ENCODE peak calls at places on chromosomes 11 and 22, in eight cellular contexts. G, X, T, P, D, V, R and W are unnamed samples.
A peak's percentile ranks its signal among the peaks of the same experiment; 100 is the strongest.

GRCh38 chr11:67410984-67411784 is 4.3 kb upstream of the CARNS1 start:
- DNase-seq in V (no peak), G (no peak), T (no peak), R (no peak), P (no peak), D (no peak), X (no peak), W (no peak)

GRCh38 chr11:76270387-76270786 is 64.1 kb upstream of the WNT11 start:
- DNase-seq in G (peak; percentile 13), R (no peak), X (no peak), V (no peak), D (no peak), T (no peak), P (no peak), W (no peak)

GRCh38 chr11:123302751-123303195 is 107.7 kb upstream of the CLMP start:
- DNase-seq in T (peak; percentile 72), V (no peak), P (no peak), D (no peak), G (peak; percentile 18), R (no peak), X (peak; percentile 65), W (peak; percentile 75)

GRCh38 chr11:68386331-68386978 is 74.1 kb downstream of the LRP5 start:
- DNase-seq in D (no peak), R (no peak), X (no peak), G (no peak), T (no peak), P (no peak), V (no peak), W (no peak)

GRCh38 chr11:57493507-57494503 is 21.7 kb downstream of the SLC43A1 start:
- DNase-seq in P (peak; percentile 65), V (peak; percentile 44), D (peak; percentile 85), X (peak; percentile 81), R (no peak), T (peak; percentile 17), G (no peak), W (peak; percentile 83)

GRCh38 chr22:39502789-39503464 is 837 bp downstream of the MIEF1 start:
- DNase-seq in X (no peak), D (no peak), V (no peak), T (peak; percentile 41), R (no peak), P (no peak), G (peak; percentile 63), W (no peak)

GRCh38 chr11:87347860-87348259 is 310.1 kb downstream of the TMEM135 start:
- DNase-seq in G (no peak), V (no peak), R (no peak), D (no peak), P (peak; percentile 32), T (no peak), X (no peak), W (no peak)

GRCh38 chr11:120040136-120040840 is 97.6 kb downstream of the TRIM29 start:
- DNase-seq in D (peak; percentile 19), G (no peak), P (no peak), V (no peak), R (no peak), X (no peak), T (no peak), W (no peak)

GRCh38 chr22:39598017-39598965 is 27.7 kb downstream of the CACNA1I start:
- DNase-seq in P (peak; percentile 64), X (peak; percentile 78), T (no peak), D (peak; percentile 77), V (peak; percentile 54), R (no peak), G (no peak), W (peak; percentile 65)

GRCh38 chr11:65216830-65217229 is 35.1 kb downstream of the CAPN1 start:
- DNase-seq in V (no peak), X (peak; percentile 25), P (no peak), R (no peak), D (no peak), G (no peak), T (no peak), W (peak; percentile 13)

GRCh38 chr11:64755681-64756361 is 4.0 kb downstream of the PYGM start:
- DNase-seq in T (no peak), P (no peak), R (no peak), V (no peak), G (no peak), D (no peak), X (peak; percentile 8), W (no peak)

GRCh38 chr11:84414936-84415335 is 1128.8 kb upstream of the CCDC90B start:
- DNase-seq in P (no peak), R (no peak), X (no peak), G (no peak), V (no peak), T (no peak), D (no peak), W (no peak)

GRCh38 chr11:62269654-62270278 is at the start of gene SCGB2A2:
- DNase-seq in D (no peak), R (no peak), G (no peak), X (no peak), P (no peak), T (no peak), V (no peak), W (no peak)

GRCh38 chr11:10716122-10716521 is 22.6 kb upstream of the IRAG1 start:
- DNase-seq in G (peak; percentile 67), X (no peak), T (peak; percentile 80), V (no peak), P (no peak), R (no peak), D (no peak), W (no peak)

GRCh38 chr11:131683666-131684065 is 313.3 kb downstream of the NTM start:
- DNase-seq in D (no peak), T (no peak), X (no peak), P (no peak), R (no peak), G (no peak), V (no peak), W (no peak)
- TF ChIP-seq CTCF in D (no peak), T (no peak), X (no peak), P (no peak), R (no peak), G (no peak), V (no peak), W (no peak)

GRCh38 chr22:49317369-49317768 is 510.3 kb downstream of the BRD1 start:
- DNase-seq in D (no peak), X (no peak), T (no peak), R (no peak), G (no peak), P (no peak), V (no peak), W (no peak)
- TF ChIP-seq CTCF in D (no peak), X (no peak), T (no peak), R (no peak), G (no peak), P (no peak), V (peak; percentile 55), W (no peak)

GRCh38 chr11:100827934-100828661 is 141.0 kb downstream of the ARHGAP42 start:
- DNase-seq in V (no peak), G (peak; percentile 55), D (no peak), P (peak; percentile 65), R (peak; percentile 86), T (peak; percentile 84), X (no peak), W (peak; percentile 5)
- TF ChIP-seq CTCF in V (peak; percentile 63), G (peak; percentile 28), D (no peak), P (peak; percentile 26), R (peak; percentile 62), T (peak; percentile 35), X (no peak), W (no peak)

GRCh38 chr11:14619580-14619979 is 24.0 kb upstream of the PDE3B start:
- DNase-seq in D (no peak), V (no peak), X (no peak), R (no peak), P (no peak), G (peak; percentile 7), T (no peak), W (no peak)

GRCh38 chr11:14620027-14620511 is 23.5 kb upstream of the PDE3B start:
- DNase-seq in P (no peak), T (no peak), V (no peak), G (peak; percentile 88), X (no peak), R (no peak), D (no peak), W (no peak)

GRCh38 chr11:14614223-14614622 is 29.4 kb upstream of the PDE3B start:
- DNase-seq in D (no peak), P (no peak), T (no peak), G (no peak), V (no peak), X (no peak), R (no peak), W (no peak)

GRCh38 chr11:14618060-14618459 is 25.5 kb upstream of the PDE3B start:
- DNase-seq in P (no peak), X (no peak), V (no peak), D (no peak), T (no peak), R (no peak), G (no peak), W (no peak)

DNA sequence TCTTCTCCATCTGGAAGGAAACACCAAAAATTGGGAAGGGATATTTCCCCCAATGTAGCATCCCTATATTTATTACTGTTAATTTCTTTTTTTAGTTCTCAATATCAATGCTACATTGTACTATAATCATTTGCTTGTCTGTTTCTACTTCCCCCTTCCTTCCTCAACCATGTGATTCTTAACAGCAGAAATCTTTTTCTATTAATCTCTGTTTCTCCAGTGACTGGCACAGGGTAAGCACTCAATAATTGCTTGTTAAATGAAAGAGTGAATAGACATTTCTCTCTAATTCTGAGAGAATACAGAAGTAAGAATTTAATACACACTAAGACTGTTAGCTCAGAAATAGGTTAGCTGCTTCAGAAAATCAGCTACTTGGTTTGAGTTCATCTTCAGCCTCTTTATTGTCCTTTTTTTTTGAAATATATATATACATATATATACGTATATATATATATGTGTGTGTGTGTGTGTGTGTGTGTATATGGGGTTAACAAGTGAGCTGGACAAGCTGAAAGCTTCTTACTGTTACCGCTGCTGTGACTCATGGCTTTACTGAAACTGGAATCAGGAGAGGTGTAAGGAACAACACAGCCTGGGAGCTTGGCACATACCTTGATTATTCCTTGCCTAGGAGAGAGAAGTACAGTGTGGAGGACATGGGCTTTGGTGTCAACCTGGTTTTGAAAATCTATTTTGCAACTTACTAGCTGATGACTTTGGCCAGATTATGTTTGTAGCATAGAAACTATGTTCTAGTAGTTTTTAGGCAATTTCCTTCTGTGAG is 26.2 kb upstream of the PDE3B start:
- DNase-seq in V (no peak), G (no peak), D (no peak), T (no peak), P (no peak), X (no peak), R (peak; percentile 25), W (no peak)
- TF ChIP-seq CTCF in V (no peak), G (no peak), D (no peak), T (no peak), P (no peak), X (no peak), R (no peak), W (no peak)

DNA sequence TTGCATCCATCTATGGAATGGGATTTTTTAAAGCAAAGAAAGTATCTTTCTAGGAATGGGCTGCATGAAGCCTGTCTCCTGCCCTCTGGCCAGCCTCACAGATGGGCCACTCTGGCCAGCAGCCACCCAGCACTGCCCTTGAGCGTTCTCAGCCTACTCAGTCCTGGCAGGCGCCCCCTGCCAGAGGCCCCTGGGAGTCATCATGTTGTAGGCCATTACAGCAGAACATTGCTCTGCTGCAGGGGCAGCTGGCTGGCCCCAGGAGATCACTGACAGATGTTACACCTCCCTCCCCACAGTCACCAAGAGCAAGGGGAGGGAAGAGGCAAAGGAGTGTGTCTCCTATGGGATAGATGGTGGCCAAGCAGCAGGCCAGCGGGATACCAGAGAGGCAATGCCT is 363.7 kb downstream of the NXPE2 start:
- DNase-seq in X (no peak), P (peak; percentile 8), G (no peak), T (no peak), R (no peak), V (no peak), D (no peak), W (no peak)
- TF ChIP-seq CTCF in X (no peak), P (no peak), G (no peak), T (no peak), R (no peak), V (no peak), D (no peak), W (no peak)